ENCODE peak calls at places on chromosomes 13 and 19, in five cellular contexts. X is ovary, W is transverse colon, C is esophagus muscularis mucosa, V is suprapubic skin. H is an unnamed sample. For H3K36me3, the result is how much of the 10 kb centered on the place peaks cover.

GRCh38 chr13:41931337-41931736 is 29.6 kb downstream of the VWA8 start:
- DNase-seq in C (no peak), X (no peak), W (no peak), V (no peak), H (no peak)

GRCh38 chr19:55341191-55342043 is 1.7 kb downstream of the KMT5C start:
- DNase-seq in W (peak), V (peak), C (no peak), X (peak), H (peak)

GRCh38 chr13:101746513-101746912 is 294.0 kb downstream of the ITGBL1 start:
- DNase-seq in V (no peak), X (no peak), W (no peak), C (no peak), H (no peak)

GRCh38 chr13:101346161-101346560 is 70.1 kb downstream of the NALCN start:
- DNase-seq in X (no peak), C (no peak), W (no peak), V (no peak), H (no peak)

GRCh38 chr13:54733639-54734038 is 1705.0 kb downstream of the OLFM4 start:
- DNase-seq in C (no peak), V (no peak), W (no peak), X (no peak), H (no peak)

GRCh38 chr19:29785955-29786589 is 25.7 kb upstream of the CCNE1 start:
- DNase-seq in C (no peak), X (no peak), W (no peak), V (no peak), H (no peak)

GRCh38 chr13:97141564-97142005 is 80.5 kb upstream of the MBNL2 start:
- DNase-seq in X (no peak), W (peak), C (no peak), V (no peak), H (peak)

GRCh38 chr19:42363614-42364346 is 26.3 kb downstream of the CNFN start:
- DNase-seq in V (no peak), X (no peak), C (no peak), W (no peak), H (no peak)

GRCh38 chr13:91155512-91156114 is 191.9 kb upstream of the MIR17HG start:
- DNase-seq in C (no peak), X (no peak), V (no peak), W (no peak), H (no peak)

GRCh38 chr13:110359840-110360301 is 52.8 kb downstream of the COL4A2 start:
- DNase-seq in C (no peak), X (no peak), V (no peak), W (no peak), H (no peak)

GRCh38 chr13:110403315-110403714 is 96.2 kb downstream of the COL4A2 start:
- DNase-seq in W (no peak), V (no peak), X (no peak), C (no peak), H (no peak)

GRCh38 chr13:97211357-97211756 is 10.8 kb upstream of the MBNL2 start:
- DNase-seq in X (no peak), W (no peak), C (no peak), V (no peak), H (no peak)

GRCh38 chr13:91154954-91155353 is 192.5 kb upstream of the MIR17HG start:
- DNase-seq in V (no peak), X (no peak), C (no peak), W (no peak), H (no peak)

GRCh38 chr13:52830946-52831345 is 17.5 kb downstream of the PCDH8 start:
- DNase-seq in W (no peak), V (no peak), C (no peak), X (no peak), H (no peak)

DNA sequence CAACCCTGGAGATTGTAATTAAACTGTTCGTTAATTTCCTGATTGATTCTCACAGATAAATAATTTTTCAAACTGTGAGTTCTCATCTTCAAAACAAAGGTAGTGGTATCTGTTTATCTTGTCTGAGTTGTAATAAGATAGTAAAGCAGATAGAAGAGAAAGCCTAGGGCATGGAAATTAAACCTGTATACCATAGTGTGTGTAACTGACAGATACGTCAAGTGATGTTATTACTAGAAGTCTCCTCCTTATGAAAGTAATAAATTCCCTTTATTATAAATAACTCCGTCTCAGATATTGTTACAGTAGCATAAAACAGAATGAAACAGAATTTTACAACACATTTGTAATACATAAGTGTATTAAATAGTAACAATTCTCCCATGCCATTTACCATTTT is 1065.1 kb downstream of the SLITRK1 start:
- DNase-seq in V (no peak), W (no peak), C (no peak), X (no peak), H (no peak)
- TF ChIP-seq EP300 in V (no peak), W (no peak), C (no peak), X (no peak), H (no peak)

DNA sequence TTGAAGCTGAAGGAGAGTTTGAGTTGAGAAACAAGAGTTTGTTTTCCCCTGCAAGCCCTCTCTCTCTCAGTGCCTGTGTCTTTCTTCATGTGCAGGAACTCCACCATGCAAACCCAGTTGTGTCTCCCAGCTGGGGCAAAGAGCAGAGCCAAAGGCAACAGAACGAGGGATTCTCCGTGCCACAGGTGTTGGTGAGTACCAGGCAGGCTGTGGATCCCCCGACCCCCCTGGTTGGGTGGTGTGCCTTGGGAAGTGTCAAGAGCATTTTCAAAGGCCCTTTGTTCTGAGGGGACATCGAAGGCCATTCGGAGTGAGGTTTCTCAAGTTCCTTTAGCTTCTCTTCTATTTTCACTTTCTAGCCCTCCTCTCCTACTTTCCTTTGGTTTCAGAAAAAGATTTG is 5.6 kb downstream of the ZNF333 start:
- DNase-seq in W (no peak), V (no peak), C (no peak), X (no peak), H (no peak)
- H3K36me3 ChIP-seq in W (under half), V (half or more), C (half or more), X (under half), H (under half)

DNA sequence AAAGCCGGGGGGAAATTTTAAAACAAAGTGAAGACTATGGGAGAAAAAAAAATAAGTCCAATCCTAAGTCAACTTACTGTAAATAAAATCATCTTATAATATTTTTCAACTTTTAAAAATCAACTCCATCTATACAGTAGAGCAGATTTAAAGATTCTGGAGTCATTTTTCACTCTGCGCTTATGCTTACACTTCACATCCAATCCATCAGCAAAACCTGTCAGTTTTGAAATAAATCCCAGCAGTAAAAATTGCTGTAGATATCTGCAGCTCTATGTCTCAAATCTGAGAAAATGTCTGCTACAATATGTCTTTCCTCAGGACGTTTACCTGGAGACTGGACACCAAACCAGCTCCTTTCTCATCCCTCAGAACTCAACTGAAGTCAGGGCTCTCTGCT is 254.6 kb upstream of the KLHL1 start:
- DNase-seq in W (no peak), C (no peak), V (no peak), X (no peak), H (no peak)
- TF ChIP-seq POLR2A in W (no peak), C (no peak), V (no peak), X (no peak), H (no peak)

GRCh38 chr13:51552027-51552426 is 32.2 kb upstream of the WDFY2 start:
- DNase-seq in C (no peak), X (no peak), V (no peak), W (no peak), H (no peak)
- TF ChIP-seq EP300 in C (no peak), X (no peak), V (no peak), W (no peak), H (no peak)

DNA sequence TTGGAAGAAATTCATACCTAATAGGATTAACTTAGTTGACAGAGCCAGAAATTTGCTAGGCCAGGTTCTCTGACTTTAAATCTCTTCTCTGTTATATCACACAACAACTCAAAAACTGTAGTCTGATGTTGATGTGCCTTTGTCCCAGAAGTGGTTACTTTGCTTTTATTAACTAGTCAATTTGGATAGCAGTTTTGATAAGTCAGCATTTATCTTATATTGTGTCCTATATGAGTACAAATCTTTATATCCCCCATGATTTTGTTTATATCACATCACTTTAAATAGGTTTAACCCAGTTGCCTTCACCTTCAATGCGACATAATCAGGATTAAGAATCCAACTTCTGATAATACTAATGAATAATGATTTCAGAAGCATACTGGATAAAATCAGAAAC is 459.3 kb downstream of the GPC6 start:
- DNase-seq in X (no peak), W (no peak), C (no peak), V (no peak), H (no peak)
- H3K36me3 ChIP-seq in X (under half), W (under half), C (under half), V (under half), H (under half)

GRCh38 chr13:43357435-43358065 is 334.2 kb downstream of the DNAJC15 start:
- DNase-seq in X (peak), V (no peak), W (no peak), C (no peak), H (no peak)

GRCh38 chr13:43356566-43356965 is 333.2 kb downstream of the DNAJC15 start:
- DNase-seq in C (no peak), X (no peak), W (no peak), V (no peak), H (no peak)

GRCh38 chr13:43355774-43356173 is 332.4 kb downstream of the DNAJC15 start:
- DNase-seq in C (no peak), X (no peak), V (no peak), W (no peak), H (no peak)

GRCh38 chr13:43359536-43359935 is 336.1 kb downstream of the DNAJC15 start:
- DNase-seq in C (no peak), X (no peak), V (no peak), W (no peak), H (no peak)

GRCh38 chr13:43354147-43354945 is 331.0 kb downstream of the DNAJC15 start:
- DNase-seq in X (no peak), W (no peak), V (no peak), C (no peak), H (no peak)
- TF ChIP-seq POLR2A in X (no peak), W (no peak), V (no peak), C (no peak), H (no peak)